ENCODE peak calls at places on chromosomes 11 and 22, in five cellular contexts. F, A, R, T and K are unnamed samples.

GRCh38 chr11:121892131-121892681 is 223.8 kb downstream of the BLID start:
- DNase-seq in R (no peak), F (no peak), T (no peak), A (no peak), K (no peak)

GRCh38 chr11:37076866-37077265 is 478.8 kb upstream of the RAG2 start:
- DNase-seq in F (no peak), R (no peak), A (no peak), T (no peak), K (no peak)

GRCh38 chr11:6219359-6219758 is 14.0 kb downstream of the C11orf42 start:
- DNase-seq in R (no peak), F (no peak), A (no peak), T (no peak), K (no peak)

GRCh38 chr11:103736986-103737622 is 299.3 kb upstream of the DDI1 start:
- DNase-seq in A (no peak), R (no peak), F (no peak), T (no peak), K (no peak)

GRCh38 chr11:118144869-118145268 is 7.8 kb downstream of the SCN4B start:
- DNase-seq in F (no peak), A (no peak), R (no peak), T (no peak), K (no peak)

GRCh38 chr11:119382101-119382500 is 611 bp upstream of the USP2 start:
- DNase-seq in F (peak), R (no peak), A (no peak), T (no peak), K (no peak)

GRCh38 chr11:26549176-26549575 is 22.9 kb downstream of the MUC15 start:
- DNase-seq in A (no peak), R (no peak), T (no peak), F (no peak), K (no peak)

GRCh38 chr11:116505466-116506247 is 267.1 kb downstream of the BUD13 start:
- DNase-seq in R (no peak), A (no peak), T (peak), F (no peak), K (no peak)

GRCh38 chr22:17258015-17258827 is 39.0 kb upstream of the ADA2 start:
- DNase-seq in T (peak), R (no peak), A (no peak), F (peak), K (no peak)

GRCh38 chr11:64637346-64638016 is 46.5 kb downstream of the SLC22A12 start:
- DNase-seq in A (no peak), F (no peak), R (no peak), T (no peak), K (no peak)

GRCh38 chr11:120391854-120392253 is 55.6 kb downstream of the ARHGEF12 start:
- DNase-seq in A (no peak), R (peak), T (no peak), F (no peak), K (no peak)

GRCh38 chr11:59755701-59756495 is 722 bp downstream of the STX3 start:
- DNase-seq in F (peak), T (peak), R (peak), A (peak), K (peak)

GRCh38 chr11:113725411-113725810 is 19.3 kb upstream of the TMPRSS5 start:
- DNase-seq in R (no peak), A (no peak), T (no peak), F (no peak), K (no peak)

GRCh38 chr11:6258571-6258998 is 1.1 kb upstream of the CCKBR start:
- DNase-seq in T (no peak), A (no peak), F (no peak), R (no peak), K (no peak)

GRCh38 chr11:5624489-5625278 is at the start of gene TRIM34:
- DNase-seq in R (no peak), A (no peak), F (peak), T (peak), K (peak)

GRCh38 chr11:74055938-74056337 is 47.1 kb upstream of the UCP3 start:
- DNase-seq in T (no peak), A (peak), R (peak), F (no peak), K (peak)

GRCh38 chr22:45867118-45867905 is 109.7 kb downstream of the WNT7B start:
- DNase-seq in R (no peak), T (peak), F (no peak), A (no peak), K (no peak)

GRCh38 chr11:96817488-96817887 is 427.7 kb downstream of the JRKL start:
- DNase-seq in T (no peak), F (peak), R (no peak), A (no peak), K (no peak)

GRCh38 chr11:35376613-35377012 is 42.7 kb downstream of the SLC1A2 start:
- DNase-seq in F (no peak), A (no peak), T (no peak), R (no peak), K (no peak)

GRCh38 chr11:92750794-92751193 is 218.7 kb upstream of the MTNR1B start:
- DNase-seq in A (no peak), R (no peak), F (no peak), T (no peak), K (no peak)

GRCh38 chr11:1336836-1337646 is 27.6 kb upstream of the TOLLIP start:
- DNase-seq in F (peak), T (peak), A (no peak), R (no peak), K (no peak)

GRCh38 chr22:42700901-42701300 is 19.8 kb downstream of the A4GALT start:
- DNase-seq in T (no peak), A (no peak), R (no peak), F (no peak), K (no peak)

GRCh38 chr22:23575601-23576000 is 4.5 kb downstream of the IGLL1 start:
- DNase-seq in R (no peak), T (no peak), A (no peak), F (no peak), K (no peak)

GRCh38 chr22:39239561-39240423 is 5.0 kb downstream of the PDGFB start:
- DNase-seq in F (no peak), R (no peak), T (no peak), A (no peak), K (no peak)

GRCh38 chr11:43892851-43893250 is 12.2 kb downstream of the ALKBH3 start:
- DNase-seq in R (no peak), A (no peak), F (no peak), T (no peak), K (no peak)

GRCh38 chr11:127369301-127369968 is 368.9 kb upstream of the KIRREL3 start:
- DNase-seq in A (no peak), T (no peak), F (no peak), R (no peak), K (no peak)

GRCh38 chr11:33089776-33090175 is 50.4 kb downstream of the TCP11L1 start:
- DNase-seq in F (no peak), T (no peak), A (no peak), R (no peak), K (no peak)

GRCh38 chr11:92204731-92205130 is 19.9 kb upstream of the FAT3 start:
- DNase-seq in R (no peak), F (no peak), A (no peak), T (no peak), K (peak)

GRCh38 chr11:117771197-117771596 is 25.8 kb downstream of the DSCAML1 start:
- DNase-seq in T (no peak), R (no peak), F (no peak), A (no peak), K (no peak)

GRCh38 chr22:32389685-32390084 is 22.4 kb downstream of the RTCB start:
- DNase-seq in T (peak), A (no peak), F (no peak), R (no peak), K (peak)

GRCh38 chr11:98495601-98496000 is 525.1 kb upstream of the CNTN5 start:
- DNase-seq in R (peak), T (no peak), F (no peak), A (no peak), K (no peak)

GRCh38 chr11:70423523-70424505 is 25.5 kb downstream of the CTTN start:
- DNase-seq in R (peak), T (no peak), F (peak), A (no peak), K (no peak)

GRCh38 chr11:45333023-45333422 is 46.9 kb upstream of the SYT13 start:
- DNase-seq in R (no peak), F (no peak), A (no peak), T (no peak), K (no peak)
- TF ChIP-seq JUND in R (no peak), F (no peak), A (no peak), T (no peak), K (no peak)

DNA sequence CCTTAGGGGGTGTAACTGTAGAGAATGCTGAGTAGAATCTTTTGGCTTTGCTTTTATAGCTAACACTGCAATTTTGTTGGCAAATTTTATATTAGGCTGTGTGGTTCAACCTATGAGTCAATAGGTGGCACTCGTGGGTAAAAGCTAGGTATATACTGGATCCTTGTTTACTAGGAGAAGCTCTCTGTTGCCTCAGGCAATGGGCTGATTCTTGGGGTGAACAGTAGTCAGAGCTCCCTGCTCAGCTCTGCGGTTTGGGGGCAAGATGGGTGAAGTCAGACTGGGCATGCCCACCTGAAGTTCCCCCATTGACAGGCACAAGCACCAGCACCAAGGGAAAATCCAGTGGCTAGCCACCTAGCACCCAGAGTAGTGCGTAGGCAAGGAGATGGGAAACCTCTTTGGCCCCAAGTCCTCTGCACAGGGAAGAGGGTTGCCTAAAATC is 238.7 kb downstream of the FAM181B start:
- DNase-seq in F (no peak), A (no peak), T (peak), R (peak), K (peak)
- TF ChIP-seq JUND in F (no peak), A (no peak), T (no peak), R (no peak), K (no peak)

GRCh38 chr11:10861799-10862198 is 3.9 kb upstream of the ZBED5 start:
- DNase-seq in R (no peak), A (no peak), F (no peak), T (no peak), K (no peak)

GRCh38 chr11:10862446-10862845 is 4.6 kb upstream of the ZBED5 start:
- DNase-seq in T (no peak), R (no peak), F (no peak), A (no peak), K (no peak)

GRCh38 chr11:10857604-10858504 is at the start of gene ZBED5:
- DNase-seq in R (peak), F (peak), A (peak), T (peak), K (peak)

GRCh38 chr11:10858505-10859360 is 880 bp upstream of the ZBED5 start:
- DNase-seq in F (peak), R (peak), T (peak), A (no peak), K (peak)

DNA sequence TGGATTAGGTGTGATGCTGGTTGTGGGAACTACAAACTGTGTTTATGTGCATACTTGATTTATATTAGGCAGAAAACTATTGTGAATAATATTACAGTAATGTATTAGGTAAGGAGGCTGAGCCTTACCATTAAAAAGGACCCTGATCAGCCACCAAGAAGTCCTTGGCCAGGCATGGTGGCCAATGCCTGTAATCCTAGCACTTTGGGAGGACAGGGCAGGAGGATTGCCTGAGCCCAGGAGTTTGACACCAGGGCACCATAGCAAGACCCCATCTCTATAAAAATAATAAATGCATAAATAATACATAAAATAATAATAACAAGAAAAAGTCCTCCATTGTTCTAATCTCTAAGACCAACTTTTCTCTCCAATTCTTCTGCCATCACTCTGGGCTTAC is 3.2 kb upstream of the ZBED5 start:
- DNase-seq in T (no peak), R (no peak), A (no peak), F (no peak), K (no peak)
- TF ChIP-seq JUND in T (no peak), R (no peak), A (no peak), F (no peak), K (no peak)

GRCh38 chr11:134411887-134412507 is at the start of gene B3GAT1:
- DNase-seq in R (no peak), T (no peak), A (no peak), F (no peak), K (no peak)

GRCh38 chr11:134407923-134408322 is 4.1 kb downstream of the B3GAT1 start:
- DNase-seq in T (no peak), R (no peak), A (no peak), F (no peak), K (no peak)

GRCh38 chr11:134410766-134411165 is 1.3 kb downstream of the B3GAT1 start:
- DNase-seq in F (no peak), T (no peak), R (no peak), A (no peak), K (no peak)

GRCh38 chr11:134407321-134407828 is 4.7 kb downstream of the B3GAT1 start:
- DNase-seq in R (no peak), A (no peak), F (no peak), T (no peak), K (no peak)

GRCh38 chr11:134409552-134410429 is 2.3 kb downstream of the B3GAT1 start:
- DNase-seq in A (no peak), T (no peak), F (no peak), R (no peak), K (no peak)
- TF ChIP-seq JUND in A (no peak), T (no peak), F (no peak), R (no peak), K (no peak)

GRCh38 chr22:30572840-30573593 is 1.4 kb downstream of the GAL3ST1 start:
- DNase-seq in R (peak), F (no peak), T (no peak), A (no peak), K (no peak)
- TF ChIP-seq JUND in R (no peak), F (no peak), T (no peak), A (no peak), K (no peak)

DNA sequence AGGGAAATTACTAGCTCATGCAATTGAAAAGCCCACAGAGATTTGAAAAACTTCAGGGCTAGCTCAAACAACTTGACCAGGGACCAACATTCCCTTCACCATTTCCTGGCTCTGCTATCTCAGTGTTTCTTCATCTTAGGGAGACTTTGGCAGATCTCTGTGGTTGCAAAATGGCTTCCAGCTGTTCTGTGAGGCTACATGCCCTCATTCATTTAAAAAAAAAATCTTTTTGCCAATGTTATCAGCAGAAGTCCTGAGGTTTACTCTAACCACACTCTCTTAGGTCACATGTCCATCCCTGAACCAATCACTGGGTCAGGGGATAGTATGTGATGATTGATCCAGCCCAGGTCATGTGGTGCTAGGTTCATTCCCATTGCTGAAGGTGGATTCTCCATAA is 13.9 kb upstream of the RASSF10 start:
- DNase-seq in F (peak), A (no peak), T (no peak), R (no peak), K (no peak)
- TF ChIP-seq JUND in F (no peak), A (no peak), T (no peak), R (no peak), K (no peak)

GRCh38 chr11:75667831-75668507 is 869 bp downstream of the MAP6 start:
- DNase-seq in F (no peak), A (no peak), R (no peak), T (peak), K (no peak)
- TF ChIP-seq JUND in F (no peak), A (no peak), R (no peak), T (no peak), K (no peak)